ENCODE peak calls at places on chromosome X, in seven cellular contexts. Z is COR-L47; W is Right ventricle myocardium inferior; N is activated T-helper 1 cell treated with anti-CD3 and anti-CD28 coated beads, Interleukin-12 subunit alpha, Interleukin-12 subunit beta, Interleukin-2, Interleukin-4 antibody, amounts not matched to agents 30 ng/mL and 10 ng/mL and 1 ng/mL, durations not matched to agents 14 hours and 24 hours and 36 hours; R is endothelial cell of umbilical vein; O is non-pigmented ciliary epithelial cell; Y is activated CD4-positive, alpha-beta T cell treated with anti-CD3 and anti-CD28 coated beads for 24 hours. U is an unnamed sample.

GRCh38 chrX:155259752-155260151 is 4.5 kb downstream of the RAB39B start:
- DNase-seq in Z (no peak), W (no peak), N (no peak), R (no peak), O (no peak), Y (no peak), U (no peak)

GRCh38 chrX:153969904-153970397 is 1.7 kb downstream of the HCFC1 start:
- DNase-seq in Z (no peak), W (no peak), N (no peak), R (peak), O (no peak), Y (no peak), U (peak)

GRCh38 chrX:72003811-72004750 is 93.4 kb downstream of the NHSL2 start:
- DNase-seq in Z (no peak), W (peak), N (no peak), R (peak), O (no peak), Y (no peak), U (no peak)

GRCh38 chrX:150574824-150575409 is 6.5 kb downstream of the MTM1 start:
- DNase-seq in Z (no peak), W (no peak), N (peak), R (no peak), O (no peak), Y (no peak), U (no peak)

GRCh38 chrX:38570396-38570795 is 9.1 kb downstream of the TSPAN7 start:
- DNase-seq in Z (no peak), W (no peak), N (no peak), R (no peak), O (no peak), Y (no peak), U (no peak)

GRCh38 chrX:38513087-38513742 is 48.1 kb upstream of the TSPAN7 start:
- DNase-seq in Z (no peak), W (no peak), N (no peak), R (no peak), O (no peak), Y (no peak), U (no peak)

GRCh38 chrX:48999030-48999429 is 3.0 kb downstream of the GRIPAP1 start:
- DNase-seq in Z (no peak), W (no peak), N (no peak), R (no peak), O (no peak), Y (no peak), U (no peak)

GRCh38 chrX:54482839-54483593 is 13.0 kb downstream of the FGD1 start:
- DNase-seq in Z (no peak), W (no peak), N (no peak), R (no peak), O (no peak), Y (no peak), U (no peak)

GRCh38 chrX:151488677-151489076 is 74.8 kb upstream of the PASD1 start:
- DNase-seq in Z (peak), W (no peak), N (no peak), R (no peak), O (no peak), Y (no peak), U (no peak)

GRCh38 chrX:126141014-126141413 is 25.1 kb downstream of the DCAF12L2 start:
- DNase-seq in Z (no peak), W (no peak), N (no peak), R (no peak), O (no peak), Y (no peak), U (no peak)

GRCh38 chrX:118254611-118255010 is 91.3 kb upstream of the WDR44 start:
- DNase-seq in Z (no peak), W (no peak), N (peak), R (peak), O (no peak), Y (peak), U (peak)

GRCh38 chrX:132226169-132226568 is 6.9 kb upstream of the RAP2C start:
- DNase-seq in Z (no peak), W (no peak), N (no peak), R (no peak), O (no peak), Y (no peak), U (no peak)

GRCh38 chrX:17459596-17459995 is 84.6 kb downstream of the NHS start:
- DNase-seq in Z (no peak), W (no peak), N (no peak), R (no peak), O (peak), Y (no peak), U (no peak)

GRCh38 chrX:84153538-84153937 is 34.5 kb downstream of the RPS6KA6 start:
- DNase-seq in Z (no peak), W (no peak), N (no peak), R (no peak), O (no peak), Y (no peak), U (no peak)

GRCh38 chrX:134734343-134735001 is 76.2 kb upstream of the PLAC1 start:
- DNase-seq in Z (peak), W (no peak), N (no peak), R (peak), O (no peak), Y (no peak), U (no peak)